ENCODE peak calls at places on chromosomes 11 and 22, in five cellular contexts. One of them, this sample, is unnamed.
A peak's percentile ranks its signal among the peaks of the same experiment; 100 is the strongest.

GRCh38 chr22:29072979-29073617 is at the start of gene KREMEN1:
- DNase-seq in CD4-positive, alpha-beta memory T cell: no peak
- DNase-seq in Caco-2: no peak
- DNase-seq in Peyer's patch: no peak
- DNase-seq in esophagus muscularis mucosa: no peak
- DNase-seq in this sample: no peak

GRCh38 chr11:87127131-87127530 is 89.4 kb downstream of the TMEM135 start:
- DNase-seq in CD4-positive, alpha-beta memory T cell: no peak
- DNase-seq in Caco-2: no peak
- DNase-seq in Peyer's patch: no peak
- DNase-seq in esophagus muscularis mucosa: no peak
- DNase-seq in this sample: no peak

GRCh38 chr11:31953803-31954327 is 137.0 kb upstream of the RCN1 start:
- DNase-seq in CD4-positive, alpha-beta memory T cell: no peak
- DNase-seq in Caco-2: no peak
- DNase-seq in Peyer's patch: no peak
- DNase-seq in esophagus muscularis mucosa: no peak
- DNase-seq in this sample: no peak

GRCh38 chr11:111456859-111457730 is 55.1 kb downstream of the BTG4 start:
- DNase-seq in CD4-positive, alpha-beta memory T cell: no peak
- DNase-seq in Caco-2: no peak
- DNase-seq in Peyer's patch: no peak
- DNase-seq in esophagus muscularis mucosa: peak; percentile 89
- DNase-seq in this sample: peak; percentile 67

GRCh38 chr22:32340437-32340836 is 17.2 kb upstream of the RFPL3 start:
- DNase-seq in CD4-positive, alpha-beta memory T cell: no peak
- DNase-seq in Caco-2: no peak
- DNase-seq in Peyer's patch: no peak
- DNase-seq in esophagus muscularis mucosa: no peak
- DNase-seq in this sample: no peak

GRCh38 chr11:61890536-61891330 is 612 bp downstream of the FADS3 start:
- DNase-seq in CD4-positive, alpha-beta memory T cell: peak; percentile 34
- DNase-seq in Caco-2: peak; percentile 67
- DNase-seq in Peyer's patch: peak; percentile 63
- DNase-seq in esophagus muscularis mucosa: no peak
- DNase-seq in this sample: peak; percentile 87

GRCh38 chr22:17836977-17837742 is 62.9 kb upstream of the BID start:
- DNase-seq in CD4-positive, alpha-beta memory T cell: no peak
- DNase-seq in Caco-2: no peak
- DNase-seq in Peyer's patch: no peak
- DNase-seq in esophagus muscularis mucosa: no peak
- DNase-seq in this sample: no peak

GRCh38 chr22:42939941-42940653 is 74.9 kb downstream of the PACSIN2 start:
- DNase-seq in CD4-positive, alpha-beta memory T cell: no peak
- DNase-seq in Caco-2: peak; percentile 51
- DNase-seq in Peyer's patch: no peak
- DNase-seq in esophagus muscularis mucosa: no peak
- DNase-seq in this sample: peak; percentile 67

GRCh38 chr11:86888164-86888977 is 66.8 kb downstream of the FZD4 start:
- DNase-seq in CD4-positive, alpha-beta memory T cell: no peak
- DNase-seq in Caco-2: no peak
- DNase-seq in Peyer's patch: no peak
- DNase-seq in esophagus muscularis mucosa: no peak
- DNase-seq in this sample: no peak

GRCh38 chr11:110134120-110134519 is 40.9 kb downstream of the ZC3H12C start:
- DNase-seq in CD4-positive, alpha-beta memory T cell: no peak
- DNase-seq in Caco-2: no peak
- DNase-seq in Peyer's patch: no peak
- DNase-seq in esophagus muscularis mucosa: no peak
- DNase-seq in this sample: no peak

GRCh38 chr11:57202282-57202681 is 20.5 kb downstream of the LRRC55 start:
- DNase-seq in CD4-positive, alpha-beta memory T cell: no peak
- DNase-seq in Caco-2: no peak
- DNase-seq in Peyer's patch: no peak
- DNase-seq in esophagus muscularis mucosa: no peak
- DNase-seq in this sample: no peak

GRCh38 chr22:36152088-36152487 is 8.5 kb downstream of the APOL3 start:
- DNase-seq in CD4-positive, alpha-beta memory T cell: no peak
- DNase-seq in Caco-2: no peak
- DNase-seq in Peyer's patch: no peak
- DNase-seq in esophagus muscularis mucosa: no peak
- DNase-seq in this sample: no peak
- H3K4me1 ChIP-seq in CD4-positive, alpha-beta memory T cell: peaks cover 80% of the 10 kb centered on the region
- H3K4me1 ChIP-seq in Caco-2: peaks cover 21% of the 10 kb centered on the region
- H3K4me1 ChIP-seq in Peyer's patch: peaks cover 16% of the 10 kb centered on the region
- H3K4me1 ChIP-seq in esophagus muscularis mucosa: peaks cover 80% of the 10 kb centered on the region
- H3K4me1 ChIP-seq in this sample: peaks cover 88% of the 10 kb centered on the region

GRCh38 chr11:46524201-46524600 is 69.6 kb downstream of the AMBRA1 start:
- DNase-seq in CD4-positive, alpha-beta memory T cell: no peak
- DNase-seq in Caco-2: no peak
- DNase-seq in Peyer's patch: no peak
- DNase-seq in esophagus muscularis mucosa: no peak
- DNase-seq in this sample: no peak

GRCh38 chr11:46523290-46523689 is 70.5 kb downstream of the AMBRA1 start:
- DNase-seq in CD4-positive, alpha-beta memory T cell: no peak
- DNase-seq in Caco-2: no peak
- DNase-seq in Peyer's patch: no peak
- DNase-seq in esophagus muscularis mucosa: no peak
- DNase-seq in this sample: no peak

GRCh38 chr11:46521947-46522681 is 71.7 kb downstream of the AMBRA1 start:
- DNase-seq in CD4-positive, alpha-beta memory T cell: no peak
- DNase-seq in Caco-2: no peak
- DNase-seq in Peyer's patch: no peak
- DNase-seq in esophagus muscularis mucosa: no peak
- DNase-seq in this sample: no peak

GRCh38 chr11:46520971-46521745 is 72.7 kb downstream of the AMBRA1 start:
- DNase-seq in CD4-positive, alpha-beta memory T cell: no peak
- DNase-seq in Caco-2: no peak
- DNase-seq in Peyer's patch: no peak
- DNase-seq in esophagus muscularis mucosa: no peak
- DNase-seq in this sample: no peak

DNA sequence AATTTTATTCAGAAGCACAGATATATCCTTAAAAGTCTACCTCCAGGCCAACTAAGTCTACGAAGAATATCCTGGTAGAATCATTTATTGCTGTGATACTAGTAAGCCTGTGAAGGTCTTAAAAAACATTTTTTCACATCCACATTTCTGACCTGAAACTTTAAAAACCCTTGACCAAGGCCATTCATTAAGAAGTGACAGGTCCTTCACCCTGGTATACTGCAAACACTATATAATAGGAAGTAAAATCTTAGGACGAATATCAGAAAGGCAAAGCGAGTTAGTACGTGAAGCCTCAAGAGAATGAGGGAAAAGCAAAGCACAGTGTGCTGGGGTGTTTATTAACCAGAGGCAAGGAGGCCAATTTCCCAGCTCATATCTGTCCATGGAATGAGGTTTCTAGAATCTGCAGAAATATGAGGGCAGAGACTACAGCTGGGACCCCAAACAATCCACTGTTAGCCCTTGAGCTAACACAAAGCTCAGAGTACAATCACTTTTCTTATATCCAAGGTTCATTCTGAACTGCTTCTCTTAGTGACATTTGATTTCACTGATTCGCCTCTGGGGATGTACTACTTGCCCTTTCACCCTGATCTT is 71.0 kb downstream of the AMBRA1 start:
- DNase-seq in CD4-positive, alpha-beta memory T cell: no peak
- DNase-seq in Caco-2: no peak
- DNase-seq in Peyer's patch: no peak
- DNase-seq in esophagus muscularis mucosa: no peak
- DNase-seq in this sample: no peak
- H3K4me1 ChIP-seq in CD4-positive, alpha-beta memory T cell: no peaks in the 10 kb centered on the region
- H3K4me1 ChIP-seq in Caco-2: peaks cover 18% of the 10 kb centered on the region
- H3K4me1 ChIP-seq in Peyer's patch: no peaks in the 10 kb centered on the region
- H3K4me1 ChIP-seq in esophagus muscularis mucosa: peaks cover 30% of the 10 kb centered on the region
- H3K4me1 ChIP-seq in this sample: peaks cover 14% of the 10 kb centered on the region

GRCh38 chr11:65559951-65560537 is 1.9 kb upstream of the LTBP3 start:
- DNase-seq in CD4-positive, alpha-beta memory T cell: no peak
- DNase-seq in Caco-2: no peak
- DNase-seq in Peyer's patch: no peak
- DNase-seq in esophagus muscularis mucosa: no peak
- DNase-seq in this sample: no peak
- H3K4me1 ChIP-seq in CD4-positive, alpha-beta memory T cell: peaks cover 63% of the 10 kb centered on the region
- H3K4me1 ChIP-seq in Caco-2: peaks cover 52% of the 10 kb centered on the region
- H3K4me1 ChIP-seq in Peyer's patch: peaks cover 8% of the 10 kb centered on the region
- H3K4me1 ChIP-seq in esophagus muscularis mucosa: peaks cover 53% of the 10 kb centered on the region
- H3K4me1 ChIP-seq in this sample: peaks cover 62% of the 10 kb centered on the region

GRCh38 chr11:128739589-128739988 is 45.7 kb downstream of the FLI1 start:
- DNase-seq in CD4-positive, alpha-beta memory T cell: no peak
- DNase-seq in Caco-2: no peak
- DNase-seq in Peyer's patch: no peak
- DNase-seq in esophagus muscularis mucosa: no peak
- DNase-seq in this sample: no peak

GRCh38 chr11:128745296-128746183 is 51.7 kb downstream of the FLI1 start:
- DNase-seq in CD4-positive, alpha-beta memory T cell: no peak
- DNase-seq in Caco-2: no peak
- DNase-seq in Peyer's patch: no peak
- DNase-seq in esophagus muscularis mucosa: no peak
- DNase-seq in this sample: no peak

GRCh38 chr11:128741511-128741910 is 47.6 kb downstream of the FLI1 start:
- DNase-seq in CD4-positive, alpha-beta memory T cell: no peak
- DNase-seq in Caco-2: no peak
- DNase-seq in Peyer's patch: no peak
- DNase-seq in esophagus muscularis mucosa: no peak
- DNase-seq in this sample: no peak

GRCh38 chr11:128738942-128739341 is 45.1 kb downstream of the FLI1 start:
- DNase-seq in CD4-positive, alpha-beta memory T cell: peak; percentile 51
- DNase-seq in Caco-2: peak; percentile 73
- DNase-seq in Peyer's patch: no peak
- DNase-seq in esophagus muscularis mucosa: no peak
- DNase-seq in this sample: no peak

GRCh38 chr11:128741928-128742327 is 48.1 kb downstream of the FLI1 start:
- DNase-seq in CD4-positive, alpha-beta memory T cell: no peak
- DNase-seq in Caco-2: no peak
- DNase-seq in Peyer's patch: no peak
- DNase-seq in esophagus muscularis mucosa: no peak
- DNase-seq in this sample: no peak
- H3K4me1 ChIP-seq in CD4-positive, alpha-beta memory T cell: peaks cover 94% of the 10 kb centered on the region
- H3K4me1 ChIP-seq in Caco-2: peaks cover 21% of the 10 kb centered on the region
- H3K4me1 ChIP-seq in Peyer's patch: peaks cover 21% of the 10 kb centered on the region
- H3K4me1 ChIP-seq in esophagus muscularis mucosa: peaks cover 27% of the 10 kb centered on the region
- H3K4me1 ChIP-seq in this sample: peaks cover 6% of the 10 kb centered on the region

GRCh38 chr22:20319745-20320658 is at the start of gene DGCR6L:
- DNase-seq in CD4-positive, alpha-beta memory T cell: peak; percentile 96
- DNase-seq in Caco-2: peak; percentile 95
- DNase-seq in Peyer's patch: peak; percentile 99
- DNase-seq in esophagus muscularis mucosa: peak; percentile 97
- DNase-seq in this sample: peak; percentile 98
- H3K4me1 ChIP-seq in CD4-positive, alpha-beta memory T cell: peaks cover 58% of the 10 kb centered on the region
- H3K4me1 ChIP-seq in Caco-2: no peaks in the 10 kb centered on the region
- H3K4me1 ChIP-seq in Peyer's patch: peaks cover 6% of the 10 kb centered on the region
- H3K4me1 ChIP-seq in esophagus muscularis mucosa: peaks cover 35% of the 10 kb centered on the region
- H3K4me1 ChIP-seq in this sample: peaks cover 50% of the 10 kb centered on the region

DNA sequence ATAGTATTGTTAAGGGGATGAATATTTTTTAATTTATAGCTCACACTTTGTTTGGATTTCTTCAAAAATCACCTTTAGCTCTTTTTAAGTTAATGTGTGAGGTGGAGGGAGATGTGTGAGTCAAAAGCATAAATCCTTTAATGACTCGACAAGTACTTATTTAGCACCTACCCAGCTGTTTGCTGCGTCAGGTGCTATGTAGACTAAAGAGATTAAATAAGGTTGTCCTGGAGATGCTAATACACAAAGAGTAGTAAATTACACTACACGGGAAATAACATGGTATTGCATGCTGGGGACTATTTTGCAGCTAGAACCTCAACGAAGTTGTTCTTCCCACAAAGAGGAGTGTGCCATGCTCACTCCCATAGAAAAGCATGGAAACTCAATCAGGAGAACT is 583.3 kb upstream of the TENM4 start:
- DNase-seq in CD4-positive, alpha-beta memory T cell: no peak
- DNase-seq in Caco-2: no peak
- DNase-seq in Peyer's patch: no peak
- DNase-seq in esophagus muscularis mucosa: no peak
- DNase-seq in this sample: no peak
- H3K4me1 ChIP-seq in CD4-positive, alpha-beta memory T cell: no peaks in the 10 kb centered on the region
- H3K4me1 ChIP-seq in Caco-2: no peaks in the 10 kb centered on the region
- H3K4me1 ChIP-seq in Peyer's patch: no peaks in the 10 kb centered on the region
- H3K4me1 ChIP-seq in esophagus muscularis mucosa: no peaks in the 10 kb centered on the region
- H3K4me1 ChIP-seq in this sample: no peaks in the 10 kb centered on the region

GRCh38 chr11:114181195-114181594 is 115.0 kb upstream of the NNMT start:
- DNase-seq in CD4-positive, alpha-beta memory T cell: no peak
- DNase-seq in Caco-2: no peak
- DNase-seq in Peyer's patch: no peak
- DNase-seq in esophagus muscularis mucosa: no peak
- DNase-seq in this sample: no peak

GRCh38 chr11:114181752-114182151 is 114.4 kb upstream of the NNMT start:
- DNase-seq in CD4-positive, alpha-beta memory T cell: no peak
- DNase-seq in Caco-2: no peak
- DNase-seq in Peyer's patch: no peak
- DNase-seq in esophagus muscularis mucosa: no peak
- DNase-seq in this sample: peak; percentile 72

GRCh38 chr11:114179234-114179941 is 116.8 kb upstream of the NNMT start:
- DNase-seq in CD4-positive, alpha-beta memory T cell: no peak
- DNase-seq in Caco-2: peak; percentile 83
- DNase-seq in Peyer's patch: peak; percentile 80
- DNase-seq in esophagus muscularis mucosa: peak; percentile 96
- DNase-seq in this sample: no peak

GRCh38 chr11:114178656-114179055 is 117.5 kb upstream of the NNMT start:
- DNase-seq in CD4-positive, alpha-beta memory T cell: no peak
- DNase-seq in Caco-2: no peak
- DNase-seq in Peyer's patch: peak; percentile 45
- DNase-seq in esophagus muscularis mucosa: no peak
- DNase-seq in this sample: no peak

GRCh38 chr11:114180301-114181055 is 115.7 kb upstream of the NNMT start:
- DNase-seq in CD4-positive, alpha-beta memory T cell: no peak
- DNase-seq in Caco-2: peak; percentile 64
- DNase-seq in Peyer's patch: peak; percentile 75
- DNase-seq in esophagus muscularis mucosa: no peak
- DNase-seq in this sample: peak; percentile 79
- H3K4me1 ChIP-seq in CD4-positive, alpha-beta memory T cell: peaks cover 70% of the 10 kb centered on the region
- H3K4me1 ChIP-seq in Caco-2: peaks cover 22% of the 10 kb centered on the region
- H3K4me1 ChIP-seq in Peyer's patch: peaks cover 39% of the 10 kb centered on the region
- H3K4me1 ChIP-seq in esophagus muscularis mucosa: peaks cover 92% of the 10 kb centered on the region
- H3K4me1 ChIP-seq in this sample: peaks cover 81% of the 10 kb centered on the region

GRCh38 chr11:27214713-27215112 is 148.3 kb downstream of the CCDC34 start:
- DNase-seq in CD4-positive, alpha-beta memory T cell: no peak
- DNase-seq in Caco-2: no peak
- DNase-seq in Peyer's patch: no peak
- DNase-seq in esophagus muscularis mucosa: no peak
- DNase-seq in this sample: no peak
- H3K4me1 ChIP-seq in CD4-positive, alpha-beta memory T cell: no peaks in the 10 kb centered on the region
- H3K4me1 ChIP-seq in Caco-2: peaks cover 13% of the 10 kb centered on the region
- H3K4me1 ChIP-seq in Peyer's patch: no peaks in the 10 kb centered on the region
- H3K4me1 ChIP-seq in esophagus muscularis mucosa: peaks cover 27% of the 10 kb centered on the region
- H3K4me1 ChIP-seq in this sample: peaks cover 40% of the 10 kb centered on the region

GRCh38 chr11:116384407-116384806 is 388.4 kb downstream of the BUD13 start:
- DNase-seq in CD4-positive, alpha-beta memory T cell: no peak
- DNase-seq in Caco-2: no peak
- DNase-seq in Peyer's patch: no peak
- DNase-seq in esophagus muscularis mucosa: no peak
- DNase-seq in this sample: no peak
- H3K4me1 ChIP-seq in CD4-positive, alpha-beta memory T cell: no peaks in the 10 kb centered on the region
- H3K4me1 ChIP-seq in Caco-2: no peaks in the 10 kb centered on the region
- H3K4me1 ChIP-seq in Peyer's patch: no peaks in the 10 kb centered on the region
- H3K4me1 ChIP-seq in esophagus muscularis mucosa: no peaks in the 10 kb centered on the region
- H3K4me1 ChIP-seq in this sample: no peaks in the 10 kb centered on the region

This sample was measured in suprapubic skin.